ENCODE peak calls at places on chromosomes 13 and 19, in seven cellular contexts. L is H1, S is IMR-90, W is A549, A is HepG2, T is HCT116, M is GM12878. Q is an unnamed sample.

GRCh38 chr19:35868172-35868822 is at the start of gene APLP1:
- DNase-seq in L (peak), S (no peak), W (peak), A (peak), T (no peak), M (no peak), Q (peak)

GRCh38 chr13:19362946-19363510 is 181.4 kb upstream of the TUBA3C start:
- DNase-seq in L (no peak), S (no peak), W (no peak), A (no peak), T (no peak), M (no peak), Q (no peak)

GRCh38 chr19:14840206-14840605 is 5.2 kb upstream of the OR7A5 start:
- DNase-seq in L (no peak), S (no peak), W (no peak), A (no peak), T (no peak), M (no peak), Q (no peak)

GRCh38 chr13:31385534-31385933 is 185.8 kb downstream of the B3GLCT start:
- DNase-seq in L (no peak), S (no peak), W (no peak), A (no peak), T (no peak), M (no peak), Q (peak)

GRCh38 chr19:3608750-3609322 is 2.2 kb upstream of the TBXA2R start:
- DNase-seq in L (no peak), S (no peak), W (no peak), A (no peak), T (no peak), M (no peak), Q (peak)

GRCh38 chr19:17469092-17469370 is 1.3 kb upstream of the SLC27A1 start:
- DNase-seq in L (no peak), S (peak), W (no peak), A (no peak), T (no peak), M (no peak), Q (no peak)

GRCh38 chr13:51867062-51867461 is 5.3 kb downstream of the CCDC70 start:
- DNase-seq in L (no peak), S (no peak), W (no peak), A (no peak), T (no peak), M (no peak), Q (no peak)

GRCh38 chr13:39835253-39835652 is 179.8 kb downstream of the COG6 start:
- DNase-seq in L (no peak), S (no peak), W (no peak), A (no peak), T (no peak), M (no peak), Q (no peak)

GRCh38 chr19:55907286-55907685 is 24.9 kb downstream of the NLRP13 start:
- DNase-seq in L (no peak), S (no peak), W (no peak), A (no peak), T (no peak), M (no peak), Q (no peak)

GRCh38 chr19:36821758-36822157 is 16.4 kb downstream of the ZNF790 start:
- DNase-seq in L (no peak), S (no peak), W (no peak), A (no peak), T (no peak), M (no peak), Q (no peak)

GRCh38 chr13:84528408-84529055 is 646.3 kb upstream of the SLITRK1 start:
- DNase-seq in L (no peak), S (no peak), W (no peak), A (no peak), T (no peak), M (no peak), Q (no peak)

GRCh38 chr13:76656496-76656895 is 229.7 kb downstream of the KCTD12 start:
- DNase-seq in L (no peak), S (no peak), W (no peak), A (no peak), T (no peak), M (no peak), Q (no peak)

GRCh38 chr13:23462815-23463559 is 29.5 kb upstream of the SACS start:
- DNase-seq in L (no peak), S (peak), W (no peak), A (no peak), T (no peak), M (no peak), Q (no peak)

GRCh38 chr19:9132422-9132821 is 5.7 kb upstream of the OR7G3 start:
- DNase-seq in L (no peak), S (no peak), W (no peak), A (no peak), T (no peak), M (no peak), Q (no peak)

GRCh38 chr13:98997738-98998641 is 20.1 kb upstream of the DOCK9 start:
- DNase-seq in L (peak), S (no peak), W (peak), A (no peak), T (no peak), M (no peak), Q (no peak)

GRCh38 chr19:40139533-40140287 is 49.0 kb upstream of the ZNF780A start:
- DNase-seq in L (peak), S (peak), W (peak), A (peak), T (peak), M (no peak), Q (peak)

GRCh38 chr13:43880451-43880850 is 747 bp downstream of the LACC1 start:
- DNase-seq in L (no peak), S (no peak), W (no peak), A (no peak), T (no peak), M (no peak), Q (no peak)

GRCh38 chr19:13665125-13665903 is 99.0 kb upstream of the MRI1 start:
- DNase-seq in L (no peak), S (no peak), W (no peak), A (no peak), T (no peak), M (peak), Q (no peak)

GRCh38 chr19:42850981-42851717 is 28.4 kb downstream of the PSG1 start:
- DNase-seq in L (no peak), S (peak), W (peak), A (peak), T (peak), M (no peak), Q (no peak)

GRCh38 chr19:39677931-39678889 is 22.5 kb downstream of the LGALS16 start:
- DNase-seq in L (no peak), S (peak), W (no peak), A (peak), T (no peak), M (no peak), Q (no peak)

GRCh38 chr19:48561412-48561811 is 9.4 kb downstream of the SULT2B1 start:
- DNase-seq in L (no peak), S (no peak), W (no peak), A (no peak), T (no peak), M (no peak), Q (no peak)

GRCh38 chr19:38478273-38478971 is 44.9 kb downstream of the RYR1 start:
- DNase-seq in L (no peak), S (no peak), W (peak), A (peak), T (peak), M (no peak), Q (peak)

GRCh38 chr19:3034194-3034844 is 5.2 kb upstream of the TLE2 start:
- DNase-seq in L (no peak), S (peak), W (no peak), A (no peak), T (no peak), M (no peak), Q (no peak)

GRCh38 chr19:40270362-40271089 is 14.6 kb downstream of the AKT2 start:
- DNase-seq in L (no peak), S (no peak), W (no peak), A (no peak), T (no peak), M (no peak), Q (peak)

GRCh38 chr13:40672310-40673060 is 6.0 kb upstream of the FOXO1 start:
- DNase-seq in L (no peak), S (peak), W (peak), A (peak), T (peak), M (no peak), Q (peak)

GRCh38 chr19:45146716-45147337 is 14.0 kb downstream of the NKPD1 start:
- DNase-seq in L (no peak), S (no peak), W (no peak), A (no peak), T (no peak), M (no peak), Q (no peak)

GRCh38 chr19:48814895-48815294 is 4.1 kb upstream of the BCAT2 start:
- DNase-seq in L (no peak), S (no peak), W (no peak), A (no peak), T (no peak), M (no peak), Q (no peak)

GRCh38 chr19:45507864-45508680 is 793 bp downstream of the VASP start:
- DNase-seq in L (peak), S (no peak), W (no peak), A (no peak), T (no peak), M (no peak), Q (peak)

GRCh38 chr13:48493076-48493765 is 39.7 kb downstream of the RCBTB2 start:
- DNase-seq in L (no peak), S (no peak), W (no peak), A (no peak), T (no peak), M (no peak), Q (no peak)

GRCh38 chr19:24101459-24102122 is 14.6 kb downstream of the ZNF254 start:
- DNase-seq in L (no peak), S (no peak), W (no peak), A (no peak), T (no peak), M (no peak), Q (no peak)

GRCh38 chr19:1636325-1637236 is 15.8 kb downstream of the TCF3 start:
- DNase-seq in L (no peak), S (no peak), W (no peak), A (no peak), T (no peak), M (no peak), Q (no peak)

GRCh38 chr13:44237276-44237767 is 136.3 kb upstream of the SERP2 start:
- DNase-seq in L (no peak), S (peak), W (no peak), A (no peak), T (no peak), M (peak), Q (no peak)

GRCh38 chr19:4144666-4145261 is 8.7 kb upstream of the CREB3L3 start:
- DNase-seq in L (no peak), S (peak), W (peak), A (no peak), T (peak), M (no peak), Q (peak)

GRCh38 chr13:49341517-49341916 is 93.8 kb downstream of the CDADC1 start:
- DNase-seq in L (no peak), S (no peak), W (no peak), A (no peak), T (no peak), M (no peak), Q (no peak)

DNA sequence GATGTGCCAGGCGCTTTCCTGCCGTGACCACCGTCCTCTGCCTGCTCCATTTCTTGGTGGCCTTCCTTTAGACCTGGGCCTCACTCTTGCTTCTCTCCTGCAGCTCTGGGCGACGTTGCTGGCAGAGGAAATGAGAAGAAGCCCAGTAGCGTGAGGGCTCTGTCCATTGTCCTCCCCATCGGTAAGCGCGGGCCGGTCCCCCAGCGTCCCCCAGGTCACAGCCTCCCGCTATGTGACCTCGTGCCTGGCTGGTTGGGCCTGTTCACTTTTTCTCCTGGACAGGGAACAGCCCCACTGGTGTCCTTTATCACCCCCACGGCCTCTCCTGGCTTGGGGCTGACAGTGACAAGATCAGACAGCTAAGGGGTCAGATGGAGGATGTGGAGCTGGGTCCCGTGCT is 27.7 kb downstream of the SPC24 start:
- DNase-seq in L (no peak), S (no peak), W (no peak), A (no peak), T (no peak), M (no peak), Q (no peak)
- TF ChIP-seq CEBPB in L (no peak), S (no peak), W (no peak), A (no peak), T (no peak), M (no peak), Q (no peak)

GRCh38 chr13:100210966-100211710 is 122.2 kb downstream of the PCCA start:
- DNase-seq in L (no peak), S (peak), W (no peak), A (no peak), T (no peak), M (no peak), Q (no peak)
- TF ChIP-seq CEBPB in L (no peak), S (no peak), W (no peak), A (no peak), T (no peak), M (no peak), Q (no peak)

GRCh38 chr19:47545061-47545948 is 27.6 kb downstream of the ZNF541 start:
- DNase-seq in L (no peak), S (no peak), W (no peak), A (no peak), T (no peak), M (no peak), Q (no peak)
- TF ChIP-seq CEBPB in L (no peak), S (no peak), W (no peak), A (no peak), T (no peak), M (no peak), Q (no peak)

GRCh38 chr13:28136916-28137315 is 1.4 kb upstream of the PAN3 start:
- DNase-seq in L (no peak), S (no peak), W (no peak), A (no peak), T (no peak), M (no peak), Q (peak)
- TF ChIP-seq CEBPB in L (no peak), S (no peak), W (no peak), A (no peak), T (no peak), M (no peak), Q (no peak)

GRCh38 chr13:113820813-113821651 is 42.8 kb downstream of the GAS6 start:
- DNase-seq in L (no peak), S (peak), W (peak), A (no peak), T (no peak), M (no peak), Q (peak)
- TF ChIP-seq CEBPB in L (no peak), S (no peak), W (no peak), A (no peak), T (no peak), M (no peak), Q (no peak)

DNA sequence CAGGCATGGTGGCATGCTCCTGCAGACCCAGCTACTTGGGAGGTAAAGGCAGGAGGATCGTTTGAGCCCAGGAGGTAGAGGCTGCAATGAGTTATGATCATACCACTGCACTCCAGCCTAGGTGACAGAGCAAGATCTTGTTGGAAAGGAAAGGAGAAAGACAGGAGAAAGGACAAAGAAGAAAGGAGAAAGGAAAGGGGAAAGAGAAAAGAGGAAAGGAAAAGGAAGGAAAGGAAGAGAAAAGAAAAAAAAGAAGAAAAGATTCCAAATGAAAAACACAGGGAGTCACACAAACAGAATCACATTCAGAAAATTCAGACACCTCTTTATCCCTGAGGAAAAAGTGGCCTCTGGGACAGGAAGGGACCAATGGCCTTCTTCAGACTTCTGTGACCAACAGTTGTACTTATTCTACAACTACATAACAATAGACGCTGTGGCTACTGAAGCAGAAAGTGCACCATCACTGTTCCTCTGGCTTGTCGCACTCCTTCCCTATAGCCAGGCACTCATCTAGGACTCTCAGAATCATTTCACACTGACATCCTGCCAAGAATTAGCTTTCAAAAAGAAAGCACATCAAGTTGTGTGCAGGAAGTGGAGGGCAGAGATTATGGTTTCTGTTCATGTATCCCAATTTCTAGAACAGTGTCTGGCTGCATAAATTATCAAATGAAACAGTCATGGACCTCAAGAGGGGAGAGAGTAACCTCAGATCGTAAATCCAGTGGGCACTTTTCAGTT is 5.9 kb downstream of the MTMR6 start:
- DNase-seq in L (no peak), S (peak), W (no peak), A (no peak), T (no peak), M (peak), Q (no peak)
- TF ChIP-seq CEBPB in L (no peak), S (no peak), W (no peak), A (no peak), T (no peak), M (no peak), Q (no peak)